ENCODE peak calls at places on chromosomes 6 and 20, in six cellular contexts. G is fibroblast of the aortic adventitia, Y is lower lobe of right lung, E is heart left ventricle, H is RWPE2, Z is choroid plexus epithelial cell. D is an unnamed sample.

GRCh38 chr6:130143709-130144108 is 79.0 kb downstream of the SAMD3 start:
- DNase-seq in E (no peak), G (peak), Y (no peak), Z (peak), H (no peak), D (no peak)

GRCh38 chr6:133917781-133918180 is 28.9 kb downstream of the TCF21 start:
- DNase-seq in H (no peak), Z (no peak), Y (no peak), G (no peak), E (no peak), D (no peak)

GRCh38 chr6:104689551-104690205 is 170.0 kb downstream of the HACE1 start:
- DNase-seq in Y (no peak), H (no peak), G (peak), E (no peak), Z (peak), D (no peak)

GRCh38 chr20:35878113-35878620 is 76.1 kb downstream of the SCAND1 start:
- DNase-seq in G (no peak), Y (no peak), E (no peak), Z (no peak), H (no peak), D (no peak)

GRCh38 chr20:52192296-52193007 is 873 bp upstream of the ZFP64 start:
- DNase-seq in H (no peak), G (peak), Y (peak), E (peak), Z (no peak), D (peak)

GRCh38 chr6:153989989-153990388 is 49.1 kb upstream of the OPRM1 start:
- DNase-seq in E (no peak), H (no peak), Z (no peak), G (no peak), Y (no peak), D (no peak)

GRCh38 chr6:44237813-44238433 is 9.0 kb upstream of the HSP90AB1 start:
- DNase-seq in Y (peak), G (peak), E (peak), H (peak), Z (peak), D (peak)

GRCh38 chr6:125203395-125203794 is 49.8 kb downstream of the TPD52L1 start:
- DNase-seq in Z (peak), G (no peak), E (no peak), Y (no peak), H (no peak), D (no peak)

GRCh38 chr6:75149253-75149652 is 56.6 kb downstream of the COL12A1 start:
- DNase-seq in G (peak), Y (no peak), H (no peak), Z (peak), E (no peak), D (no peak)

DNA sequence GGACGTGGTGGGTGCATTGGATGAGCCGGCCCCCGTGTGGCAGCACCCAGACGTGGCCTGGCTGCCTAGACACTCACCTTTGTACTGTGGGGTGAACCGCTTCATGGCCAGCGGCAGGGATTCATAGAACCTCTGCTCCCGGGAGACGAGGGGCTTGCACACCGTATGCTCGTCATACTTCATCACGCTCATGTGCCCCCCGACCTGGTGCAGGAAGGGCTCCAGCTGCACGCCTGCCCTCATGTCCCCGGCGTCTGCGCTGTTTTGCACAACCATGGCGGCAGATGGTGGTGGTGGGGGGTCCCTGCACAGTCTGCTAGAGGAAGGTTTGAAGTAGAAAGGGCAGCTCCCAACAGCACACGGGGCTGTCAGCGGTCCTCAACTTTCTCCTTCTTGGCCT is 11.5 kb downstream of the IP6K3 start:
- DNase-seq in G (no peak), H (no peak), Y (no peak), Z (no peak), E (no peak), D (no peak)
- TF ChIP-seq CTCF in G (no peak), H (no peak), Y (no peak), Z (no peak), E (no peak), D (no peak)

DNA sequence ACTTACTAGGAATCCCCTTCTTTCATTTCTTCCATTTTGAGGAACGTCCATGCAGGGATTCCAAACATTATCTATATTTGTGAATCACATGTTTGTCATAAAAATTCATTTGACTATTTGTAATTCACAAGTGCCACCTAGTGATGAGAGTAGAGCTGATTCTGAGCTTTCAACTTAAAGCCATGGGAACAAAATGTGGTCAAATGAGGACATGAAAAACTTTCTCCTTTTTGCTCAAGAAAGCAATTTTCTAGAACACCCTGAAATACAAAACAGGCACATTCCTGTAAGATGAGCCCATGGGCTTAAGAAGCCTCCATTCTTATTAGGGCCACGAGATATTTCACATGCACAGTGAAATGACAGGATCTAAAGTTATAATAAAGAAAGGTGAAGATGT is 12.3 kb downstream of the MAP3K7 start:
- DNase-seq in H (no peak), E (no peak), Y (no peak), G (peak), Z (peak), D (no peak)
- TF ChIP-seq CTCF in H (peak), E (no peak), Y (no peak), G (no peak), Z (peak), D (no peak)

DNA sequence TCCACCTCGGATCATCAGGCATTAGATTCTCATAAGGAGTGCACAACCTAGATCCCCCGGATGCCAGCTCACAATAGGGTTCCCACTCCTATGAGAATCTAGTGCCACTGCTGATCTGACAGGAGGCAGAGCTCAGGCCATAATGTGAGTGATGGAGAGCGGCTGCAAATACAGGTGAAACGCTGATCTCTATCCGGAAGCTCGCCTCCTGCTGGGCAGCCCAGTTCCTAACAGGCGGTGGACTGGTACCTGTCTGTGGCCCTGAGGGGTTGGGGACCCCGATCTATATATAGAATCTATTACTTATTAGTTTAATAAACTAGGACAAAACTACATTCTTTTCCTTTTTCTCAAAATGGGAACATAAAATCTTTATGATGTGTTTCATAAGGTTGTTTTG is 741.9 kb downstream of the RFPL4B start:
- DNase-seq in E (no peak), H (no peak), Y (no peak), G (no peak), Z (no peak), D (no peak)
- TF ChIP-seq CTCF in E (no peak), H (no peak), Y (no peak), G (no peak), Z (peak), D (no peak)

DNA sequence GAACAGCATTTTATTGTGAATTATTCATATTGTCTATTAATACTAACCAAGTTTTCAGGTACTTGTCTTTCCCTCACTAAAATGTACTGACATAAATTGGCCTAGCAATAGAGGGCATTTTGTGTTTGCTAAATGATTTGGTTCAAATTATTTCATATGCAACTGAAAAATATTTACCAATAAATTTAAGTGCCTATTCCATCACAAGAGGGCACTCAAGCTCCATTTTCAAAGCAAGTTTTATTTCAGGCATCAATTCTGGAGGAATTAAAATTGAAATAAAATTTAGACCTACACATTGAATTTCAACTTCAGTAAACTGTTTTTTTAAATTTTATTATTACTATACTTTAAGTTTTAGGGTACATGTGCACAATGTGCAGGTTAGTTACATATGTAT is 114.3 kb upstream of the SYNCRIP start:
- DNase-seq in Y (no peak), E (no peak), Z (peak), G (peak), H (no peak), D (no peak)
- TF ChIP-seq CTCF in Y (peak), E (peak), Z (peak), G (peak), H (peak), D (peak)

GRCh38 chr6:35048631-35049083 is 92.5 kb downstream of the TCP11 start:
- DNase-seq in Z (peak), Y (no peak), E (peak), G (no peak), H (no peak), D (peak)
- TF ChIP-seq CTCF in Z (peak), Y (peak), E (peak), G (no peak), H (peak), D (peak)

GRCh38 chr20:56171087-56172012 is 77.2 kb upstream of the MC3R start:
- DNase-seq in Z (peak), H (no peak), E (no peak), Y (no peak), G (no peak), D (no peak)
- TF ChIP-seq CTCF in Z (peak), H (peak), E (peak), Y (peak), G (no peak), D (no peak)

GRCh38 chr6:69100772-69101171 is 465.7 kb downstream of the ADGRB3 start:
- DNase-seq in H (no peak), E (no peak), Z (no peak), G (no peak), Y (no peak), D (no peak)

DNA sequence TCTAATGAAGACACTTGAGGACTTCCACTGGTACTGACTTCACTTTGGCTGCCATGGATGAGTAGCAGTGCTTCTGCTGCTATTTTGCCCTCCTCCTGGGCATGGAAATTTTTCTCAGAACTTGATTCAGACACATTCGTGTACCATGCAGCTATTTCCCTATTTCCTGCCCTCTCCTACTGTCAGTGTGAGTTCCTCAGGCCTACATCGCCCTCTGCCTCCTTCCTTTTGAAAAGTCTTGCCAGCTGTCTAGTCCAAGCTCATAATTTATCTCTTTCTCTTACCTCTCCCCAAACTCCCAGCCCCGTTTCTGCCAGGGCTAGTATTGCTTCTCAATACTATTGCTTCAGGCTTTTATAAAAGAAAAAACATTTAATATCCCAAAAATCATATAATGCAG is 470.2 kb downstream of the ADGRB3 start:
- DNase-seq in Z (peak), H (no peak), E (no peak), Y (no peak), G (no peak), D (no peak)
- TF ChIP-seq CTCF in Z (peak), H (no peak), E (no peak), Y (no peak), G (no peak), D (no peak)

GRCh38 chr6:111777357-111777756 is 95.9 kb downstream of the FYN start:
- DNase-seq in E (no peak), H (no peak), Z (no peak), G (no peak), Y (no peak), D (no peak)
- TF ChIP-seq CTCF in E (peak), H (peak), Z (no peak), G (no peak), Y (no peak), D (no peak)

D was measured in GM13976.